ENCODE peak calls at places on chromosomes 6 and 20, in five cellular contexts. M is NCI-H1092, B is Right ventricle myocardium superior, J is neural crest cell, D is mucosa of gallbladder. Z is an unnamed sample.

GRCh38 chr6:84625510-84625909 is 138.9 kb downstream of the TBX18 start:
- DNase-seq in D (no peak), B (no peak), M (no peak), J (no peak), Z (no peak)

GRCh38 chr6:112983741-112984221 is 636.7 kb downstream of the RFPL4B start:
- DNase-seq in B (no peak), D (no peak), J (no peak), M (no peak), Z (no peak)

GRCh38 chr6:3798211-3798909 is 46.8 kb upstream of the PXDC1 start:
- DNase-seq in J (no peak), D (no peak), M (peak; percentile 32), B (no peak), Z (no peak)

GRCh38 chr6:125584468-125584939 is 164.9 kb upstream of the HEY2 start:
- DNase-seq in J (peak; percentile 29), B (peak; percentile 71), M (no peak), D (no peak), Z (no peak)

GRCh38 chr6:90028995-90029635 is 134.8 kb downstream of the GJA10 start:
- DNase-seq in M (no peak), J (no peak), D (no peak), B (no peak), Z (no peak)

GRCh38 chr6:11227698-11228097 is 4.8 kb downstream of the NEDD9 start:
- DNase-seq in J (no peak), D (no peak), B (no peak), M (no peak), Z (no peak)

GRCh38 chr20:64226686-64227576 is 28.6 kb upstream of the PCMTD2 start:
- DNase-seq in M (no peak), D (no peak), J (no peak), B (peak; percentile 33), Z (no peak)

GRCh38 chr6:22149501-22150490 is 147.0 kb downstream of the PRL start:
- DNase-seq in J (peak; percentile 36), M (peak; percentile 99), B (no peak), D (no peak), Z (no peak)

Z was measured in B cell.